ENCODE peak calls at places on chromosome 12, in four cellular contexts. N is sigmoid colon, V is tibial artery, T is lower lobe of right lung. O is an unnamed sample.
A peak's percentile ranks its signal among the peaks of the same experiment; 100 is the strongest.

GRCh38 chr12:102343361-102344121 is 136.8 kb downstream of the IGF1 start:
- DNase-seq in N (no peak), V (no peak), T (no peak), O (no peak)

GRCh38 chr12:28059678-28060077 is 87.1 kb upstream of the PTHLH start:
- DNase-seq in N (no peak), V (no peak), T (no peak), O (no peak)

GRCh38 chr12:55906056-55906455 is 21.6 kb downstream of the PYM1 start:
- DNase-seq in N (no peak), V (no peak), T (no peak), O (no peak)

GRCh38 chr12:66268562-66268961 is 33.7 kb upstream of the HELB start:
- DNase-seq in N (no peak), V (no peak), T (no peak), O (no peak)

GRCh38 chr12:43812926-43813325 is 6.8 kb upstream of the TWF1 start:
- DNase-seq in N (no peak), V (no peak), T (no peak), O (no peak)

GRCh38 chr12:93368766-93369165 is 9.0 kb upstream of the NUDT4 start:
- DNase-seq in N (no peak), V (no peak), T (no peak), O (no peak)

GRCh38 chr12:6476496-6476895 is 6.0 kb upstream of the VAMP1 start:
- DNase-seq in N (no peak), V (no peak), T (no peak), O (no peak)

GRCh38 chr12:100908501-100908900 is 113.9 kb downstream of the ANO4 start:
- DNase-seq in N (no peak), V (no peak), T (no peak), O (no peak)

GRCh38 chr12:110679201-110679600 is 9.7 kb downstream of the HVCN1 start:
- DNase-seq in N (no peak), V (no peak), T (no peak), O (no peak)

GRCh38 chr12:2640281-2640680 is 154.5 kb upstream of the FKBP4 start:
- DNase-seq in N (peak; percentile 65), V (peak; percentile 77), T (no peak), O (peak; percentile 32)

GRCh38 chr12:47975816-47976215 is 12.4 kb downstream of the TMEM106C start:
- DNase-seq in N (no peak), V (no peak), T (no peak), O (no peak)

GRCh38 chr12:47975036-47975620 is 11.7 kb downstream of the TMEM106C start:
- DNase-seq in N (peak; percentile 59), V (no peak), T (no peak), O (no peak)

GRCh38 chr12:47972895-47973294 is 9.5 kb downstream of the TMEM106C start:
- DNase-seq in N (no peak), V (no peak), T (no peak), O (no peak)

GRCh38 chr12:47970843-47971242 is 7.4 kb downstream of the TMEM106C start:
- DNase-seq in N (no peak), V (no peak), T (no peak), O (no peak)

GRCh38 chr12:47973870-47974269 is 10.5 kb downstream of the TMEM106C start:
- DNase-seq in N (no peak), V (no peak), T (no peak), O (no peak)
- H3K36me3 ChIP-seq in N (no peaks in the 10 kb centered on the region), V (no peaks in the 10 kb centered on the region), T (no peaks in the 10 kb centered on the region), O (no peaks in the 10 kb centered on the region)

DNA sequence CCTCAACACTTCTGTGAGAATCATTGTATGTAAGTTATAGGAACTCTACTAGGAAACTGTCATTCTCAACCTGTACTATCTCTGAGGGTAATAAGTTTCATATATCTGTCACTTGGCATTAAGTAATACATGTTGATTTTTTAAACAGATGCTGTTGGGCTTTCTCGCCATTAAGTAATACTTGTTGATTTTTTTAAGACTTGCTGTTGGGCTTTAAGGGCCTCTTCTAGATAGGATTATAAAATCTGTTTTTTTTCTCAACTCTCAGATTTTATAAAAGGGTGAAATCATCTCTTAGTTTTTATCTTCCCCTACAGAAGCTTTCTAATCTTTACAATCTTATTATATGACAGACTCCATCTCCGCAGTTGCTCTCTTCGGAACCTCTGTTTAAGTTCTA is 5.6 kb downstream of the WASHC4 start:
- DNase-seq in N (no peak), V (no peak), T (no peak), O (no peak)
- H3K4me1 ChIP-seq in N (peaks cover 42% of the 10 kb centered on the region), V (peaks cover 9% of the 10 kb centered on the region), T (peaks cover 41% of the 10 kb centered on the region), O (peaks cover 4% of the 10 kb centered on the region)

DNA sequence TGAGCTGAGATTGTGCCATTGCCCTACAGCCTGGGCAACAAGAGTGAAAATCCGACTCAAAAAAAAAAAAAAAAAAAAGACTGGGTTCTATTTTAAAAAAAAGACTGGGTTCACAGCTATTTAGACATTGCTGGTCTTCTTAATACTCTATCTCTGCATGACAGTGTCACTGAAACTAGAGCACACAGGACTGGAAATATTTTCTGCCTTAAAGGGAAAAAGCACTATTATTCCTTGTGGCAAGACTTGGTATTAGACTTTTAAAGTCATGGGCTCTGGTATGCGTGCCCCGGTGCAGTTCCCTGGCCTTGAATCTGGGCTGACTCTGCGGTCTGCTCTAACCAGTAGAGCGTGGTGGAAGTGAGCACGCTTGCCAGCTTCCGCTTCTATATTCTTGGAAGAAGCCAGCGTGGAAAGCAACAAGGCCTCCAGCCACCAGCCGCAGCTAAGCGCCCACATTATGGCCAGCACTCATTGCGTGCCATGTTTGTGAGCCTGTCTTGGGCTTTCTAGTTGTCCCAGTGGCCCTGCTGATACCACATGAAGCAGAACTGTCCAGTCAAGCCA is 31.3 kb downstream of the PRKAB1 start:
- DNase-seq in N (no peak), V (no peak), T (no peak), O (no peak)
- H3K36me3 ChIP-seq in N (no peaks in the 10 kb centered on the region), V (no peaks in the 10 kb centered on the region), T (peaks cover 12% of the 10 kb centered on the region), O (peaks cover 1% of the 10 kb centered on the region)

GRCh38 chr12:92075425-92075891 is 70.2 kb downstream of the BTG1 start:
- DNase-seq in N (no peak), V (no peak), T (no peak), O (no peak)
- H3K4me1 ChIP-seq in N (peaks cover 30% of the 10 kb centered on the region), V (no peaks in the 10 kb centered on the region), T (peaks cover 32% of the 10 kb centered on the region), O (peaks cover 52% of the 10 kb centered on the region)

GRCh38 chr12:52316701-52317100 is 4.5 kb downstream of the KRT83 start:
- DNase-seq in N (no peak), V (peak; percentile 53), T (no peak), O (no peak)

GRCh38 chr12:52313926-52314325 is 7.3 kb downstream of the KRT83 start:
- DNase-seq in N (no peak), V (no peak), T (no peak), O (no peak)

GRCh38 chr12:52316290-52316689 is 4.9 kb downstream of the KRT83 start:
- DNase-seq in N (no peak), V (no peak), T (no peak), O (no peak)

GRCh38 chr12:52313461-52313860 is 7.7 kb downstream of the KRT83 start:
- DNase-seq in N (no peak), V (peak; percentile 40), T (no peak), O (no peak)

GRCh38 chr12:52314511-52314910 is 6.7 kb downstream of the KRT83 start:
- DNase-seq in N (no peak), V (peak; percentile 62), T (no peak), O (no peak)
- H3K36me3 ChIP-seq in N (no peaks in the 10 kb centered on the region), V (no peaks in the 10 kb centered on the region), T (no peaks in the 10 kb centered on the region), O (no peaks in the 10 kb centered on the region)

GRCh38 chr12:86349196-86349595 is 93.0 kb upstream of the MGAT4C start:
- DNase-seq in N (no peak), V (no peak), T (no peak), O (no peak)
- H3K4me1 ChIP-seq in N (peaks cover 3% of the 10 kb centered on the region), V (no peaks in the 10 kb centered on the region), T (no peaks in the 10 kb centered on the region), O (no peaks in the 10 kb centered on the region)

DNA sequence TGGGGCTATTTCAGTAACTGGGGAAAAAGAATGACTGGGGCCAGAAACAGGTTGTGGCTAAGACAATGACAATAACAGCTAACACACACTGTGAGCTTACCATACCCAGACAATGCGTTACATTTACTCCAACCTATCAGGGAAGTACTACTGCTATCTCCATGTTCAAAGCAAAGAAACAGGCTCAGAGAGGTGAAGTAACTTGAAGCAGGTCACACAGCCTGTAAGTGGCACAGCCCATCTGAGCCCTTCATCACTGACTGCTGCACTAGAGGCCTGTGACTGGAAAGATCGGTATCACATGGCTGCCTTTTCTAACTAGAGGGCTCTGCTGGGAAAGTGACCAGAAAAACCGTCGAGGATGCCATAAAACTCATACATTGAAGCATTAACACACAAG is 7.9 kb downstream of the GCN1 start:
- DNase-seq in N (no peak), V (no peak), T (no peak), O (no peak)
- H3K36me3 ChIP-seq in N (peaks cover 57% of the 10 kb centered on the region), V (peaks cover 61% of the 10 kb centered on the region), T (peaks cover 97% of the 10 kb centered on the region), O (peaks cover 7% of the 10 kb centered on the region)